ENCODE peak calls at places on chromosomes 6 and 20, in six cellular contexts. A is WTC11, H is A549, L is H1, X is K562, J is HepG2. B is an unnamed sample.

GRCh38 chr20:50003253-50003656 is 20.5 kb downstream of the SNAI1 start:
- DNase-seq in H (peak; percentile 42), L (no peak), A (no peak), J (no peak), X (no peak), B (no peak)

GRCh38 chr20:43667341-43668132 is 623 bp downstream of the MYBL2 start:
- DNase-seq in H (peak; percentile 40), J (no peak), A (peak; percentile 57), X (peak; percentile 59), L (no peak), B (no peak)

GRCh38 chr6:33959661-33960344 is 156.0 kb upstream of the MLN start:
- DNase-seq in H (no peak), X (no peak), J (no peak), A (no peak), L (no peak), B (no peak)

GRCh38 chr20:5504061-5504739 is 187.4 kb upstream of the PROKR2 start:
- DNase-seq in L (no peak), H (no peak), X (peak; percentile 60), A (peak; percentile 30), J (peak; percentile 40), B (peak; percentile 27)

GRCh38 chr6:162620067-162620466 is 107.5 kb downstream of the PRKN start:
- DNase-seq in L (no peak), X (no peak), J (no peak), H (no peak), A (no peak), B (no peak)

GRCh38 chr20:59850018-59850641 is 83.3 kb downstream of the SYCP2 start:
- DNase-seq in X (peak; percentile 37), H (peak; percentile 49), J (peak; percentile 56), L (no peak), A (no peak), B (peak; percentile 22)

GRCh38 chr20:43959079-43959919 is 44.6 kb downstream of the TOX2 start:
- DNase-seq in J (peak; percentile 73), X (no peak), A (no peak), H (no peak), L (no peak), B (peak; percentile 52)

GRCh38 chr6:17457405-17457804 is 64.0 kb downstream of the CAP2 start:
- DNase-seq in H (no peak), L (no peak), A (no peak), X (no peak), J (no peak), B (no peak)

GRCh38 chr20:63941282-63942060 is 14.7 kb downstream of the UCKL1 start:
- DNase-seq in A (peak; percentile 81), X (peak; percentile 89), L (peak; percentile 96), J (no peak), H (peak; percentile 58), B (no peak)

GRCh38 chr20:2738734-2739398 is 46.3 kb downstream of the EBF4 start:
- DNase-seq in J (no peak), X (no peak), L (no peak), H (no peak), A (no peak), B (no peak)

GRCh38 chr6:17865243-17865642 is 122.2 kb downstream of the KIF13A start:
- DNase-seq in J (no peak), L (no peak), X (no peak), A (no peak), H (no peak), B (no peak)

GRCh38 chr20:24781061-24781980 is 167.7 kb upstream of the CST7 start:
- DNase-seq in H (peak; percentile 51), X (peak; percentile 18), J (peak; percentile 39), A (peak; percentile 44), L (no peak), B (no peak)

GRCh38 chr6:9062581-9062980 is 627.2 kb upstream of the SLC35B3 start:
- DNase-seq in J (no peak), X (no peak), L (no peak), A (no peak), H (no peak), B (no peak)

DNA sequence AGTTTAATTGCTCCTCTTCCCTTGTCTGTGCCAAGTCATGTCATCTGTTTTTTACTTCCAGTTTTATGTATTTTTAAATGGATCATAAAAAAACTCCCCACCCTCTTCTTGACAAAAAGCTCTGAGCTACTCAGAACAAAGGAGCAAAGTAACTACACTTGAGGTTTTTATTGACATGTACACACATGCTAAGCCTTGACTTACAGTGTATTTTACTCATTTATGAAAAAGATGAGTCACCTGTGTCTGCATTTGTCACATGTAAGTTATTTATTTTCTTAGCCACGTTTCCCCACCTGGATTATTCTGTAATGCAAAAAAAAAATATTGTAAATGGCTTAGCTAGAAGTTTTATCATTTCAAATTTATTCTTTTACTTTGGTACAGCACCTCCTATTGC is 628.8 kb upstream of the SLC35B3 start:
- DNase-seq in L (no peak), A (no peak), H (no peak), J (no peak), X (no peak), B (no peak)
- TF ChIP-seq JUN in L (no peak), A (no peak), H (no peak), J (no peak), X (no peak), B (no peak)

GRCh38 chr6:35170166-35170565 is 29.0 kb upstream of the TCP11 start:
- DNase-seq in L (no peak), X (no peak), J (no peak), H (no peak), A (no peak), B (no peak)
- TF ChIP-seq JUN in L (no peak), X (no peak), J (no peak), H (no peak), A (no peak), B (no peak)

GRCh38 chr6:1610497-1611321 is 994 bp downstream of the FOXC1 start:
- DNase-seq in L (no peak), J (peak; percentile 27), A (no peak), X (no peak), H (peak; percentile 52), B (peak; percentile 56)
- TF ChIP-seq JUN in L (no peak), J (no peak), A (no peak), X (no peak), H (peak; percentile 45), B (no peak)

DNA sequence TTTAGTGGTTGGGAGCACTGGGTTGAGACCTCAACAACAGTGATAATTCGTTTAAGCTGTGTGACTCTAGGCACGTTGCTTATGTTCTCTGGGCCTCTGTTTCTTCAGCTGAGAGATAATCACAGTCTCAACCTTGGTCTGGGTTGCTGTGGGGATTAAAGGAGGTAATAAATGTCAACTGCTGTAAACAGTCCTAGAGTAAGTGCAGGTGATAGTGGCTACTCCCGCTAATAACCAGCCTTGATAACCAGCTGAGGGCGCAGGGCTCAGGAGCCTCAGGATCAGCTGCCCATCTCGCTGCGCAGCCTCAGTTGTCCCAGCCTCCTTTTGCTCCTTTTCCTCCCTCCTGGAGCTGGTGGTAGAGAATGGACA is 58.0 kb downstream of the JARID2 start:
- DNase-seq in J (no peak), X (no peak), A (no peak), H (no peak), L (no peak), B (no peak)
- TF ChIP-seq JUN in J (no peak), X (no peak), A (no peak), H (no peak), L (no peak), B (no peak)

GRCh38 chr6:104173680-104174079 is 686.0 kb downstream of the HACE1 start:
- DNase-seq in X (no peak), L (no peak), H (no peak), A (no peak), J (no peak), B (no peak)
- TF ChIP-seq JUN in X (no peak), L (no peak), H (no peak), A (no peak), J (no peak), B (no peak)

GRCh38 chr6:11596640-11597237 is 59.2 kb downstream of the TMEM170B start:
- DNase-seq in X (no peak), A (no peak), H (no peak), L (no peak), J (no peak), B (no peak)

GRCh38 chr6:11598687-11599086 is 61.1 kb downstream of the TMEM170B start:
- DNase-seq in H (peak; percentile 82), L (no peak), J (peak; percentile 72), X (no peak), A (no peak), B (no peak)

GRCh38 chr6:11593096-11593495 is 55.5 kb downstream of the TMEM170B start:
- DNase-seq in H (no peak), X (no peak), A (no peak), J (no peak), L (no peak), B (no peak)

GRCh38 chr6:11592289-11592906 is 54.8 kb downstream of the TMEM170B start:
- DNase-seq in X (no peak), L (no peak), H (no peak), J (no peak), A (no peak), B (no peak)

GRCh38 chr6:11595903-11596302 is 58.4 kb downstream of the TMEM170B start:
- DNase-seq in A (peak; percentile 29), J (no peak), H (peak; percentile 41), X (no peak), L (no peak), B (peak; percentile 19)
- TF ChIP-seq JUN in A (no peak), J (no peak), H (no peak), X (no peak), L (no peak), B (no peak)

B was measured in endothelial cell of umbilical vein.